ENCODE peak calls at places on chromosome 20, in six cellular contexts. C is occipital lobe, R is NCI-H146, F is AG10803, B is NCI-H2029 treated with DMSO at 0.1 percent for 48 hours, S is hippocampal formation. T is an unnamed sample.

GRCh38 chr20:54067606-54068174 is 2.7 kb downstream of the BCAS1 start:
- DNase-seq in C (no peak), R (no peak), F (peak; percentile 26), B (no peak), S (no peak), T (no peak)

GRCh38 chr20:22257912-22258311 is 326.5 kb downstream of the FOXA2 start:
- DNase-seq in C (no peak), R (no peak), F (no peak), B (no peak), S (no peak), T (no peak)

GRCh38 chr20:19778404-19778803 is 20.3 kb downstream of the RIN2 start:
- DNase-seq in C (no peak), R (no peak), F (no peak), B (no peak), S (no peak), T (no peak)

GRCh38 chr20:38395165-38395564 is 40.0 kb downstream of the SNHG17 start:
- DNase-seq in C (no peak), R (no peak), F (peak; percentile 34), B (no peak), S (no peak), T (no peak)

GRCh38 chr20:63026582-63027424 is 20.0 kb upstream of the BHLHE23 start:
- DNase-seq in C (no peak), R (no peak), F (no peak), B (no peak), S (no peak), T (no peak)

GRCh38 chr20:23446505-23446904 is 6.2 kb downstream of the CST11 start:
- DNase-seq in C (no peak), R (peak; percentile 85), F (peak; percentile 17), B (peak; percentile 50), S (peak; percentile 67), T (peak; percentile 80)

GRCh38 chr20:21640556-21640955 is 64.9 kb upstream of the PAX1 start:
- DNase-seq in C (no peak), R (peak; percentile 75), F (no peak), B (peak; percentile 18), S (no peak), T (no peak)

GRCh38 chr20:61925555-61926252 is 140.0 kb downstream of the TAF4 start:
- DNase-seq in C (no peak), R (peak; percentile 85), F (peak; percentile 9), B (peak; percentile 27), S (no peak), T (peak; percentile 74)

GRCh38 chr20:1857403-1857941 is 37.7 kb upstream of the SIRPA start:
- DNase-seq in C (no peak), R (no peak), F (no peak), B (no peak), S (no peak), T (no peak)

T was measured in COLO829.